ENCODE peak calls at places on chromosome 15, in four cellular contexts. G is trophoblast cell, H is mesenchymal stem cell, B is H9. A is an unnamed sample.

GRCh38 chr15:39589815-39590644 is 9.2 kb downstream of the THBS1 start:
- DNase-seq in G (no peak), H (peak), B (no peak), A (no peak)

GRCh38 chr15:56602253-56602652 is 131.1 kb downstream of the ZNF280D start:
- DNase-seq in G (no peak), H (no peak), B (no peak), A (no peak)

GRCh38 chr15:31077181-31077580 is 24.3 kb downstream of the TRPM1 start:
- DNase-seq in G (peak), H (no peak), B (no peak), A (no peak)

GRCh38 chr15:60004846-60005351 is 788 bp downstream of the FOXB1 start:
- DNase-seq in G (peak), H (peak), B (peak), A (peak)

GRCh38 chr15:77038312-77039216 is 32.3 kb downstream of the TSPAN3 start:
- DNase-seq in G (no peak), H (no peak), B (no peak), A (no peak)

GRCh38 chr15:38707802-38708671 is 143.4 kb upstream of the RASGRP1 start:
- DNase-seq in G (peak), H (peak), B (peak), A (peak)

GRCh38 chr15:51760805-51761204 is 9.4 kb downstream of the TMOD2 start:
- DNase-seq in G (no peak), H (no peak), B (no peak), A (no peak)

GRCh38 chr15:28875461-28875965 is 10.3 kb upstream of the APBA2 start:
- DNase-seq in G (no peak), H (no peak), B (no peak), A (no peak)

GRCh38 chr15:87724330-87724729 is 532.2 kb downstream of the NTRK3 start:
- DNase-seq in G (no peak), H (no peak), B (no peak), A (no peak)

GRCh38 chr15:81813215-81813614 is 232.6 kb downstream of the MEX3B start:
- DNase-seq in G (peak), H (no peak), B (peak), A (no peak)

GRCh38 chr15:45386420-45386819 is 8.1 kb upstream of the GATM start:
- DNase-seq in G (no peak), H (no peak), B (no peak), A (no peak)

GRCh38 chr15:36478561-36478960 is 100.9 kb upstream of the CDIN1 start:
- DNase-seq in G (no peak), H (no peak), B (no peak), A (no peak)

GRCh38 chr15:60351066-60351465 is 46.7 kb downstream of the ANXA2 start:
- DNase-seq in G (no peak), H (peak), B (no peak), A (no peak)

GRCh38 chr15:39641187-39641889 is 60.5 kb downstream of the THBS1 start:
- DNase-seq in G (peak), H (peak), B (no peak), A (no peak)

GRCh38 chr15:41483519-41483918 is 10.2 kb upstream of the ITPKA start:
- DNase-seq in G (no peak), H (no peak), B (no peak), A (no peak)

GRCh38 chr15:50576156-50576555 is 29.7 kb upstream of the USP50 start:
- DNase-seq in G (no peak), H (no peak), B (no peak), A (no peak)

GRCh38 chr15:47507221-47507985 is 209.9 kb upstream of the SEMA6D start:
- DNase-seq in G (no peak), H (no peak), B (no peak), A (no peak)

GRCh38 chr15:39430389-39430788 is 150.5 kb upstream of the THBS1 start:
- DNase-seq in G (no peak), H (no peak), B (no peak), A (no peak)

GRCh38 chr15:89664951-89665350 is 9.7 kb upstream of the KIF7 start:
- DNase-seq in G (no peak), H (peak), B (no peak), A (no peak)

GRCh38 chr15:81256916-81257315 is 60.2 kb downstream of the IL16 start:
- DNase-seq in G (peak), H (peak), B (no peak), A (no peak)

GRCh38 chr15:88918738-88919137 is 5.6 kb upstream of the MFGE8 start:
- DNase-seq in G (peak), H (peak), B (no peak), A (no peak)

GRCh38 chr15:95464091-95464888 is 866.2 kb upstream of the NR2F2 start:
- DNase-seq in G (no peak), H (no peak), B (no peak), A (no peak)

GRCh38 chr15:40093224-40093842 is 15.3 kb downstream of the BMF start:
- DNase-seq in G (peak), H (peak), B (no peak), A (no peak)

GRCh38 chr15:75578206-75578947 is 738 bp downstream of the PTPN9 start:
- DNase-seq in G (peak), H (no peak), B (peak), A (peak)

GRCh38 chr15:56528136-56528535 is 63.2 kb upstream of the MNS1 start:
- DNase-seq in G (no peak), H (no peak), B (no peak), A (no peak)

GRCh38 chr15:45157056-45157455 is 27.3 kb downstream of the DUOX1 start:
- DNase-seq in G (no peak), H (peak), B (no peak), A (no peak)

GRCh38 chr15:82093774-82094211 is 48.0 kb upstream of the MEX3B start:
- DNase-seq in G (peak), H (peak), B (no peak), A (no peak)

GRCh38 chr15:84881520-84881830 is 3.0 kb upstream of the SLC28A1 start:
- DNase-seq in G (peak), H (no peak), B (no peak), A (no peak)
- H3K23ac ChIP-seq in G (no peak), H (no peak), B (no peak), A (no peak)

DNA sequence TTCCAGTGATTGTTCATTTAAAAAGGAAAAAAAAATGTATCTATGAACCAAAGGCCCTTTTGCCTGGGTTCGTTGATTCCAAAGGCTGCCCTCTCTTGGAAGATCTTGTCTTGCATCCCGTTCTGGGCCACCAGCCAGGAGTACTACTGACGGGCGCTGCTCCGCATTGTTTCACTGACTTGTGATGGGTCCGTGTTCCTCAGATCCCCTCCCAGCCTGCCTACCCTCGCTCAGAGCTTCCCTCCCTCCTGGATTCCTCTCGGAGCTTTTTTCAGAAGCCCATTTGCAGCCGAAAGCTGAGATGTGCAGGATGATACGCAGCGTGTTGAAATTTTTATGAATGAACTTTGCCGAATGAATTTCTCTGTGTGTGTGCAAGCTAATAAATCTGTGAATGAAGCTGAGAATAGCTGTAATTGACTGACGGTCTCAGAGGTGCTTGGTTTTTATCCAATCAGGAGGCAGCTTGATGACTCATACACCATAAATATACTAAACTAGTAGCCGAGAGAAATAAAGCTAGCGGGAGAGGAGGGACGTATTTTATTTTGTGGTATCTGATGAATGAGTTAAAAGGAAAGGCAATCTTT is at the start of gene SHC4:
- DNase-seq in G (peak), H (peak), B (peak), A (peak)
- H3K23ac ChIP-seq in G (no peak), H (no peak), B (no peak), A (peak)

GRCh38 chr15:68784206-68784605 is 36.5 kb downstream of the ANP32A start:
- DNase-seq in G (no peak), H (no peak), B (peak), A (no peak)

GRCh38 chr15:68781209-68781608 is 39.5 kb downstream of the ANP32A start:
- DNase-seq in G (no peak), H (no peak), B (no peak), A (no peak)

GRCh38 chr15:68782589-68783161 is 38.0 kb downstream of the ANP32A start:
- DNase-seq in G (no peak), H (no peak), B (peak), A (no peak)

GRCh38 chr15:68783226-68784054 is 37.3 kb downstream of the ANP32A start:
- DNase-seq in G (peak), H (peak), B (peak), A (no peak)

GRCh38 chr15:68781766-68782588 is 38.7 kb downstream of the ANP32A start:
- DNase-seq in G (no peak), H (no peak), B (peak), A (no peak)
- H3K23ac ChIP-seq in G (no peak), H (no peak), B (no peak), A (no peak)

GRCh38 chr15:66996099-66996498 is 69.3 kb upstream of the SMAD3 start:
- DNase-seq in G (peak), H (no peak), B (no peak), A (no peak)
- H3K23ac ChIP-seq in G (no peak), H (no peak), B (no peak), A (no peak)

DNA sequence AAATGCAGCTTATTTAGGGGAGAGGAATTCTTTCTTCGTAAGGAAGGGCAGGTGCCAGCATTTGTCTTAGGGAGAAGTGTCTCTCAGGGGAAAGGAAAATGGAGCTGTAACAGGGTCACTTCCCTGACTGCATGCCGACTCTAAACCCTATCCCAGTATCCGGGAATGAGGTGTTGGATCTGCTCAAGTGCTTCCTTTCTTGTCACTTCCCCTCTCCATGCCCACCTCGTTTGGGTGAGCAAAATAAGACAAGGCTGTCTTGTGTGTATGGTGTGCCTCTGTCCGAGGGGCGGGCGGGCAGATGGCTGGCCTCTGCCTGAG is 230.1 kb upstream of the TPM1 start:
- DNase-seq in G (no peak), H (no peak), B (no peak), A (no peak)
- H3K23ac ChIP-seq in G (no peak), H (no peak), B (no peak), A (no peak)

GRCh38 chr15:67807141-67807540 is 18.2 kb upstream of the SKOR1 start:
- DNase-seq in G (no peak), H (no peak), B (peak), A (no peak)
- H3K23ac ChIP-seq in G (no peak), H (no peak), B (no peak), A (no peak)

GRCh38 chr15:73818308-73818985 is 54.9 kb upstream of the TBC1D21 start:
- DNase-seq in G (no peak), H (no peak), B (no peak), A (no peak)

GRCh38 chr15:73809728-73810501 is 56.8 kb upstream of the INSYN1 start:
- DNase-seq in G (no peak), H (no peak), B (no peak), A (no peak)

GRCh38 chr15:73807865-73808264 is 54.7 kb upstream of the INSYN1 start:
- DNase-seq in G (no peak), H (no peak), B (no peak), A (no peak)

DNA sequence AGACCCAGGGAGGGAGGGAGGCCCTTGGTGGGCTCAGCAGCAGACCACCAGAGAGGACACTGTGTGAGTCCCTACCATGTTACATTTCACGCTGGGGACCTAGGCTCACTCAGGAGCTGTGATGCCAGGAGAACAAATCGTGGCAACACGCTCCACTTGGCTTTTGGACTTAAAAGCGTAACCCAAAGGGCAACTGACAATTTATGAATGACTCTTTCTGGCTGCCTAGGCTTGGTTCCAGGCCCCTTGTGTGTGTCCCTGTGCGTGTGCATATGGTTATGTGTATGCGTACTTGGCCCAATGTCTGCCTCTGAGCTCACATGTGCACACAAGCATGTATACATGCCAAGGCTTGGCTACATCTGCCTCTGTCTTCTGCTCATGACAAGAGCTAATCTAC is 59.9 kb upstream of the INSYN1 start:
- DNase-seq in G (no peak), H (no peak), B (no peak), A (no peak)
- H3K23ac ChIP-seq in G (no peak), H (no peak), B (no peak), A (no peak)

DNA sequence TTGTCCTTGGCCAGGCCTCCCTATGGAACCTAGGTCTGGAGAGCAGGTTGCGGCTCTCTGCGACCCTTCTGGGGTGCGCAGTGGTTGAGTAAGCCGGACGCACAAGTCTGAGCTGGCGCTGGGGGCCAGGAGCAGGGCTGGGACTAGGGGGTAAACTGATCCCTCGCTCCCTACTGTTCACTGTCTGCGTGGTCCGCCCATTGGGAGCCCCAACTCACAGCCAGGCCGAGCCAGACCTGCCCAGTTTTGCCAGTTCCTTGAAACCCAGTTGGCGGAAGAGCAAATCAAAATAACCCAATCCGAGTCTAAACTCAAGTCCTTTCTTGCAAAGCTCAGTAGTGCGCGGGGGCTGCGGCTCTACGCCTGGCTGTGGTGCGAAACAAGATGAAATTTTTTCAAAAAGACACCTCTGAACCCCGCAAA is 17.5 kb downstream of the RGMA start:
- DNase-seq in G (no peak), H (no peak), B (no peak), A (no peak)
- H3K23ac ChIP-seq in G (no peak), H (no peak), B (no peak), A (peak)

GRCh38 chr15:58494581-58494980 is 62.8 kb downstream of the LIPC start:
- DNase-seq in G (no peak), H (no peak), B (no peak), A (no peak)

GRCh38 chr15:58492661-58493397 is 61.0 kb downstream of the LIPC start:
- DNase-seq in G (no peak), H (no peak), B (no peak), A (no peak)

GRCh38 chr15:58497036-58497785 is 65.4 kb downstream of the LIPC start:
- DNase-seq in G (no peak), H (no peak), B (no peak), A (no peak)

GRCh38 chr15:58498821-58499580 is 67.2 kb downstream of the LIPC start:
- DNase-seq in G (peak), H (peak), B (no peak), A (no peak)

DNA sequence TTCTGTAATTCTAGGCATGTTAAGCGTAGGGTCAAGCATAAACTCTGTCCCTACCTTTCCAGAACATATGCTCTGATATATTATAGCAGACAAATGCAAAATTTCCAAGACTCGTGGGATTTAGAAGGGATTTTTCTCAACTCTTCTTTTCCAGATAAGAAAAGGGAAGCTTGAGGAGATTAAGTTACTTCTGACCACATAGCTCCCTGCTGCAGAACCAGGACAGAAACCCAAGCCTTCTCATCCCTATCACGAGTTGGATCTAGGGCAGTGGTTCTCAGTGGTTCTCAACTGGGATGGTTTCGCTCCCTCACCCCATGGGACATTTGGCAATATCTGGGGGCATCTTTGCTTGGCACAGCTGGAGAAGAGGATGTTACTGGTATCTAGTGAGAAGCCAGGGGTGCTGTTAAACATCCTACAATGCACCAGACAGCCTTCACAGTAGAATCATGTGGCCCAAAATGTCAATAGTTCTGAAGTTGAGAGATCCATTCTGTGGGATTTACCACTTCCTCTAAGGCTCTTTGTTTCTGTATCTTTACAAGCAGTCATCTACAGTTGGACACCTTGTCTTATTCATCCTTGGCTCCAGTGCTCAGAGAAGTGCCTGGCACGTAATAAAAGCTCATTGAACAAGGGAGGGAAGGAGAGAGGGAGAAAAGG is 64.2 kb downstream of the LIPC start:
- DNase-seq in G (no peak), H (no peak), B (no peak), A (no peak)
- H3K23ac ChIP-seq in G (no peak), H (no peak), B (no peak), A (no peak)

GRCh38 chr15:70558406-70559222 is 204.7 kb downstream of the UACA start:
- DNase-seq in G (no peak), H (no peak), B (peak), A (no peak)
- H3K23ac ChIP-seq in G (peak), H (no peak), B (no peak), A (peak)

A was measured in neuronal stem cell.